ENCODE peak calls at places on chromosomes 5 and 9, in four cellular contexts. B is sigmoid colon; S is PC-9; K is CD8-positive, alpha-beta memory T cell. A is an unnamed sample. For H3K4me1, the result is how much of the 10 kb centered on the place peaks cover.

GRCh38 chr5:56412601-56413379 is 179.7 kb upstream of the ANKRD55 start:
- DNase-seq in B (peak), S (no peak), K (no peak), A (no peak)

GRCh38 chr5:127076730-127077129 is 3.4 kb upstream of the C5orf63 start:
- DNase-seq in K (no peak), B (no peak), S (peak), A (no peak)

GRCh38 chr9:129597355-129598088 is 23.4 kb downstream of the C9orf50 start:
- DNase-seq in S (no peak), B (peak), K (no peak), A (no peak)

GRCh38 chr5:104734046-104734445 is 1171.5 kb upstream of the NUDT12 start:
- DNase-seq in S (no peak), B (no peak), K (no peak), A (no peak)

GRCh38 chr5:35129921-35130485 is 82.3 kb upstream of the AGXT2 start:
- DNase-seq in S (peak), B (no peak), K (peak), A (peak)

GRCh38 chr5:114363837-114364236 is 2.0 kb downstream of the KCNN2 start:
- DNase-seq in B (no peak), S (no peak), K (no peak), A (no peak)

GRCh38 chr9:98992885-98993569 is 49.3 kb downstream of the COL15A1 start:
- DNase-seq in K (no peak), B (no peak), S (no peak), A (no peak)

GRCh38 chr5:150257424-150257823 is 32.1 kb downstream of the CAMK2A start:
- DNase-seq in K (no peak), B (no peak), S (no peak), A (no peak)

GRCh38 chr9:127049044-127049443 is 73.4 kb downstream of the ANGPTL2 start:
- DNase-seq in K (no peak), S (peak), B (peak), A (no peak)

GRCh38 chr9:98742325-98743280 is 33.9 kb upstream of the GABBR2 start:
- DNase-seq in B (no peak), K (no peak), S (no peak), A (no peak)

GRCh38 chr9:114965565-114965964 is 35.2 kb upstream of the TNFSF8 start:
- DNase-seq in B (no peak), K (no peak), S (no peak), A (no peak)

GRCh38 chr5:99032234-99033013 is 103.6 kb upstream of the CHD1 start:
- DNase-seq in K (no peak), B (no peak), S (peak), A (no peak)

GRCh38 chr5:13516195-13516594 is 428.3 kb downstream of the DNAH5 start:
- DNase-seq in K (no peak), S (no peak), B (no peak), A (no peak)

GRCh38 chr9:36431078-36431477 is 31.0 kb upstream of the RNF38 start:
- DNase-seq in B (no peak), S (no peak), K (no peak), A (no peak)

GRCh38 chr9:89440548-89440947 is 57.4 kb downstream of the SEMA4D start:
- DNase-seq in S (no peak), B (no peak), K (no peak), A (no peak)

GRCh38 chr5:138463335-138464017 is 1.8 kb upstream of the EGR1 start:
- DNase-seq in B (peak), K (no peak), S (no peak), A (no peak)

GRCh38 chr5:41995193-41995592 is 70.1 kb downstream of the FBXO4 start:
- DNase-seq in K (no peak), B (no peak), S (no peak), A (no peak)

GRCh38 chr5:137997726-137998213 is 35.1 kb downstream of the FAM13B start:
- DNase-seq in K (no peak), B (no peak), S (no peak), A (no peak)

GRCh38 chr9:98225015-98225442 is 30.4 kb downstream of the TBC1D2 start:
- DNase-seq in B (peak), K (no peak), S (no peak), A (no peak)

GRCh38 chr9:72898360-72898759 is 54.5 kb downstream of the ALDH1A1 start:
- DNase-seq in B (no peak), K (no peak), S (no peak), A (no peak)

GRCh38 chr9:128805661-128806060 is 12.6 kb upstream of the ENDOG start:
- DNase-seq in B (no peak), S (no peak), K (no peak), A (no peak)

GRCh38 chr5:91403404-91403803 is 20.3 kb upstream of the ARRDC3 start:
- DNase-seq in S (no peak), K (no peak), B (no peak), A (no peak)

GRCh38 chr9:71472400-71472799 is 295.9 kb downstream of the CEMIP2 start:
- DNase-seq in K (no peak), S (no peak), B (no peak), A (no peak)

GRCh38 chr5:79963261-79963977 is 27.6 kb downstream of the MTX3 start:
- DNase-seq in S (no peak), B (no peak), K (no peak), A (no peak)

GRCh38 chr5:15995206-15996052 is 184.2 kb downstream of the MARCHF11 start:
- DNase-seq in S (no peak), K (no peak), B (no peak), A (no peak)

GRCh38 chr5:152246401-152246800 is 158.7 kb downstream of the NMUR2 start:
- DNase-seq in S (no peak), B (no peak), K (no peak), A (no peak)

GRCh38 chr9:15157371-15157770 is 149.6 kb downstream of the TTC39B start:
- DNase-seq in S (no peak), K (no peak), B (no peak), A (no peak)

GRCh38 chr9:86765040-86765343 is 182.3 kb downstream of the GAS1 start:
- DNase-seq in B (no peak), K (no peak), S (no peak), A (no peak)

GRCh38 chr5:113682497-113683136 is 169.1 kb downstream of the YTHDC2 start:
- DNase-seq in B (no peak), S (no peak), K (no peak), A (no peak)

GRCh38 chr5:15640116-15640515 is 140.1 kb downstream of the FBXL7 start:
- DNase-seq in B (no peak), S (no peak), K (no peak), A (no peak)

GRCh38 chr5:89128097-89128496 is 245.1 kb upstream of the MEF2C start:
- DNase-seq in S (no peak), B (no peak), K (no peak), A (no peak)

GRCh38 chr9:101388507-101388993 is 3.7 kb upstream of the BAAT start:
- DNase-seq in S (no peak), K (no peak), B (no peak), A (no peak)

GRCh38 chr5:109299557-109299956 is 110.2 kb downstream of the PJA2 start:
- DNase-seq in S (no peak), K (no peak), B (no peak), A (no peak)

GRCh38 chr9:131546336-131547084 is 1.2 kb downstream of the PRRT1B start:
- DNase-seq in S (peak), K (no peak), B (no peak), A (peak)
- H3K4me3 ChIP-seq in S (peak), K (peak), B (peak), A (peak)

GRCh38 chr5:54524704-54525103 is 7.1 kb downstream of the SNX18 start:
- DNase-seq in B (peak), K (no peak), S (no peak), A (no peak)

GRCh38 chr5:54525692-54526091 is 8.1 kb downstream of the SNX18 start:
- DNase-seq in S (no peak), B (no peak), K (no peak), A (no peak)

GRCh38 chr5:54526604-54527359 is 9.2 kb downstream of the SNX18 start:
- DNase-seq in B (no peak), K (no peak), S (no peak), A (no peak)

GRCh38 chr5:54524082-54524481 is 6.5 kb downstream of the SNX18 start:
- DNase-seq in B (no peak), S (no peak), K (no peak), A (no peak)

GRCh38 chr5:54525226-54525625 is 7.7 kb downstream of the SNX18 start:
- DNase-seq in B (no peak), K (no peak), S (no peak), A (no peak)
- H3K4me1 ChIP-seq in B (under half), K (half or more), S (half or more), A (under half)

DNA sequence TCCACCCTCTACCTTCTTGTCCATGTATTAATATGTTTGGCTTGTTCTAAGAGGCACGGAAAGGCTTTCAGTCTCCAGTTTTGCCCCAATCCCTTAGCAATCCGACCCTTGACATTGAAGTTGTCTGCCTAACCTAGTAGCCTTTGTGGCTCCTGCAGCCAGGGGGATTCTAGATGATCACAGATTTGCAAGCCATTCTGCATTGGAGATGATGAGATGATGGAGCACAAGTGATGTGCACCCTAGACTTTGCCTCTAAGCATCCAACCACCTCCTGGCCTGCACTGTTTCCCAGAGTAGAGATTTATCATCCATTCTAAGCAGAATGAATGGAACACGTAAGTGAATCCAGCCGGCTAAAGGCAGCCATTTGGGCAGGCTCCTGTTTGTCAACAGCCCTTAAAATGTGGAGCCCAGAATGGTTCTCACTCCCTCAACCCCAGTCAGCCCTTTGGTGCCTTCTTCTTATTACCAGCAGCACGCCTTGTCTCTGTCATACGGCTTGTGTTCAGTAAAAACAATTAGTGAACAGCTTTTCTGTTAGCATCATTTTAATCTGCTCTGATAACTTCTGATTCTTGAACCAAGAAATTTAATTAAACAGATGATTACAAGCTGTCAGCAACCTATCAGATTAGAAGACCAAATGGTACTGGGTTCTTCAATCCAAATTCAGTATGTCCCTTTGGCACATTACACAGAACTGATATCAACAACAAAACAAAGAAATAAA is 5.7 kb upstream of the TRAF1 start:
- DNase-seq in S (no peak), B (no peak), K (no peak), A (no peak)
- H3K4me3 ChIP-seq in S (no peak), B (no peak), K (peak), A (peak)

DNA sequence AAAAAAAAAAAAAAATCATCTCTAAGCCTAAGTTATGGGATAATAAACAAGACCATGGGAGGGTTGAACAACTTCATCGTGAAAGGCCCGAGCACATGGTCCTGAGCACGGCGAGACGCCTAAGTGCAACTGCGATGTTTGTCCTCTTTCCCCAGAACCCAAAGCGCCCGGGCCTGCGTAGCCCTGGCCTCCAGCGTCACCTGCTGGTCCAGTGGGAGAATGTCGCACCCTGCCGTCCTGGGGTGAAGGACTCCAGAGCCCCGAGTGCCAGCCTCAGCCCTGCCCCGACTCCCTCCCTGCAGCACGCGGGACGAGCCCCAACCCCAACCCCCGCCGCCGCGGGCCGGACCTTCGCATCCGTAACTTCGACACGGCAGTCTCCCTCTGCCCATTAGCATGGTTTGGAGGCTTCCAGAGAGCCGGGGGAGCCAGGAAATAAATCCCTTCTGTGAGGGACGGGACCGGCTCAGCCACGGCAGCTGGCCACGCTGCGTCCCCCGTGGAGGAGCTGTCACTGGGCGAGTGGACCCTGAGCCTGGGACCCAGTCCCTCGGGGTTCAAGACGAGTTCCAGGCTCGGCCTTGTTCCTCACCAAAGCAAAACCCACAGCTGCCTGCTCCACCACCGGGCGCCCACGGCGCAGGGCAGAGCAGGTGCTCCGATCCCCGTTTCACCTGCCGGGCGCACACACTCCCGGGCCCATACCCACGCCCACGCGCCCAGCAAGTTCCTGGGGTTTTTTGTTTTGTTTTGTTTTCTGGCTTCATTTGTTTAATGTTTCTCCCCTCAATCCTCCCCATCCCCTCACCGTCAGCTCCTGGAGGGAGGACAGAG is 132.5 kb upstream of the HAND1 start:
- DNase-seq in K (peak), B (peak), S (peak), A (peak)
- H3K4me1 ChIP-seq in K (under half), B (under half), S (under half), A (under half)

GRCh38 chr9:27853529-27853928 is 280.2 kb upstream of the C9orf72 start:
- DNase-seq in S (no peak), B (no peak), K (no peak), A (no peak)

GRCh38 chr9:27851858-27852257 is 278.6 kb upstream of the C9orf72 start:
- DNase-seq in S (no peak), K (no peak), B (no peak), A (no peak)

GRCh38 chr9:27856748-27857147 is 283.5 kb upstream of the C9orf72 start:
- DNase-seq in B (no peak), S (no peak), K (no peak), A (no peak)

GRCh38 chr9:27861887-27862286 is 288.6 kb upstream of the C9orf72 start:
- DNase-seq in B (no peak), K (no peak), S (no peak), A (no peak)

DNA sequence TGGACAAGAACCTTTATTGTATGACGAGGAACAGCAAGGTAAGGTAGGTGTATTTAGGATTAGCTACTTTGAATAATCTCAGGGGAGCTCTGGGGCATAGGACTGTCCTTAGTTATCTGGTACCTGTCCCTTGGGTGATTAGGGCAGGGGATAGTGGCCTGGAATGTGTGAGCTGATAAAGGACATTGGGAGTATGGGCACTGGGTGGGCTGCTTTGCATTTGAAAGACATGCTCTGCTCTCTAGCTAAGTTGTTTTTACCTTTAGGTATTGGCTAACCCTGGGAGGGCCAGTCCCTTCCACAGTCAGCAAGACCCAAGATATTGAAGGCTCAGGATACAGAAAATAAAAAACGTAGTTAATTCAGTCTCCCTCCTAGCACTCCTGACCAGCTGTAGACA is 282.8 kb upstream of the C9orf72 start:
- DNase-seq in B (no peak), S (no peak), K (no peak), A (no peak)
- H3K4me3 ChIP-seq in B (no peak), S (no peak), K (no peak), A (no peak)